ENCODE peak calls at places on chromosomes 11 and 22, in six cellular contexts. R is lower leg skin, Q is GM13977, V is A673, Y is body of pancreas, L is NB4. U is an unnamed sample.

GRCh38 chr11:17803751-17804334 is 69.3 kb downstream of the KCNC1 start:
- DNase-seq in R (no peak), Q (no peak), V (no peak), Y (no peak), L (no peak), U (no peak)

GRCh38 chr22:30307026-30307574 is 17.8 kb upstream of the CASTOR1 start:
- DNase-seq in R (no peak), Q (no peak), V (no peak), Y (no peak), L (no peak), U (no peak)

GRCh38 chr22:19921544-19922081 is 20.0 kb upstream of the COMT start:
- DNase-seq in R (no peak), Q (no peak), V (no peak), Y (no peak), L (no peak), U (no peak)

GRCh38 chr22:45709866-45710265 is 38.2 kb downstream of the ATXN10 start:
- DNase-seq in R (no peak), Q (no peak), V (no peak), Y (no peak), L (no peak), U (no peak)

GRCh38 chr22:49600891-49601431 is 226.7 kb downstream of the BRD1 start:
- DNase-seq in R (no peak), Q (no peak), V (no peak), Y (peak), L (peak), U (no peak)

GRCh38 chr22:48450188-48450825 is 1377.4 kb downstream of the BRD1 start:
- DNase-seq in R (no peak), Q (no peak), V (no peak), Y (no peak), L (peak), U (no peak)

GRCh38 chr22:30196141-30196866 is 50.3 kb downstream of the LIF start:
- DNase-seq in R (peak), Q (peak), V (peak), Y (peak), L (peak), U (no peak)

GRCh38 chr11:125566235-125566634 is 3.0 kb upstream of the EI24 start:
- DNase-seq in R (no peak), Q (no peak), V (no peak), Y (no peak), L (no peak), U (no peak)

GRCh38 chr11:11998091-11998781 is 10.2 kb downstream of the DKK3 start:
- DNase-seq in R (no peak), Q (no peak), V (no peak), Y (no peak), L (peak), U (no peak)

GRCh38 chr11:44566952-44567875 is 1.8 kb downstream of the CD82 start:
- DNase-seq in R (no peak), Q (no peak), V (no peak), Y (no peak), L (peak), U (no peak)

GRCh38 chr22:28582806-28583205 is 96.8 kb downstream of the TTC28 start:
- DNase-seq in R (no peak), Q (no peak), V (peak), Y (no peak), L (no peak), U (no peak)

GRCh38 chr11:57213282-57214086 is 23.6 kb downstream of the APLNR start:
- DNase-seq in R (no peak), Q (no peak), V (peak), Y (no peak), L (peak), U (peak)

GRCh38 chr11:45993438-45994064 is 71.1 kb downstream of the LARGE2 start:
- DNase-seq in R (no peak), Q (no peak), V (no peak), Y (peak), L (no peak), U (no peak)

GRCh38 chr11:13902456-13902855 is 60.1 kb upstream of the SPON1 start:
- DNase-seq in R (no peak), Q (no peak), V (no peak), Y (no peak), L (no peak), U (no peak)

GRCh38 chr11:29343465-29344333 is 673.1 kb downstream of the KCNA4 start:
- DNase-seq in R (no peak), Q (peak), V (peak), Y (peak), L (peak), U (peak)

GRCh38 chr11:17504330-17505107 is 27.9 kb upstream of the ABCC8 start:
- DNase-seq in R (peak), Q (peak), V (peak), Y (peak), L (peak), U (peak)

GRCh38 chr11:121534131-121535093 is 81.6 kb upstream of the SORL1-AS1 start:
- DNase-seq in R (peak), Q (no peak), V (peak), Y (no peak), L (no peak), U (peak)

GRCh38 chr11:36376888-36377758 is 81.0 kb downstream of the PRR5L start:
- DNase-seq in R (peak), Q (peak), V (peak), Y (peak), L (no peak), U (peak)

GRCh38 chr11:107549253-107549953 is 16.1 kb downstream of the ALKBH8 start:
- DNase-seq in R (no peak), Q (peak), V (peak), Y (peak), L (peak), U (no peak)

GRCh38 chr22:24465566-24465965 is 29.6 kb upstream of the UPB1 start:
- DNase-seq in R (no peak), Q (no peak), V (no peak), Y (no peak), L (peak), U (no peak)

GRCh38 chr11:96341237-96342130 is 1.5 kb downstream of the MAML2 start:
- DNase-seq in R (peak), Q (peak), V (no peak), Y (peak), L (peak), U (peak)

GRCh38 chr22:46240506-46240905 is 9.6 kb downstream of the CDPF1 start:
- DNase-seq in R (no peak), Q (no peak), V (no peak), Y (no peak), L (no peak), U (no peak)

GRCh38 chr22:17300926-17301325 is 68.3 kb upstream of the CECR2 start:
- DNase-seq in R (no peak), Q (no peak), V (no peak), Y (no peak), L (no peak), U (no peak)

GRCh38 chr11:8408151-8408930 is 144.7 kb upstream of the LMO1 start:
- DNase-seq in R (no peak), Q (no peak), V (peak), Y (no peak), L (no peak), U (no peak)

GRCh38 chr11:72974487-72975205 is 160.4 kb downstream of the ATG16L2 start:
- DNase-seq in R (no peak), Q (no peak), V (no peak), Y (no peak), L (no peak), U (no peak)
- TF ChIP-seq CTCF in R (no peak), Q (no peak), V (no peak), Y (no peak), L (no peak), U (no peak)

GRCh38 chr22:22043296-22044078 is 60.9 kb upstream of the TOP3B start:
- DNase-seq in R (no peak), Q (peak), V (no peak), Y (no peak), L (no peak), U (no peak)
- TF ChIP-seq CTCF in R (no peak), Q (peak), V (no peak), Y (no peak), L (no peak), U (no peak)

DNA sequence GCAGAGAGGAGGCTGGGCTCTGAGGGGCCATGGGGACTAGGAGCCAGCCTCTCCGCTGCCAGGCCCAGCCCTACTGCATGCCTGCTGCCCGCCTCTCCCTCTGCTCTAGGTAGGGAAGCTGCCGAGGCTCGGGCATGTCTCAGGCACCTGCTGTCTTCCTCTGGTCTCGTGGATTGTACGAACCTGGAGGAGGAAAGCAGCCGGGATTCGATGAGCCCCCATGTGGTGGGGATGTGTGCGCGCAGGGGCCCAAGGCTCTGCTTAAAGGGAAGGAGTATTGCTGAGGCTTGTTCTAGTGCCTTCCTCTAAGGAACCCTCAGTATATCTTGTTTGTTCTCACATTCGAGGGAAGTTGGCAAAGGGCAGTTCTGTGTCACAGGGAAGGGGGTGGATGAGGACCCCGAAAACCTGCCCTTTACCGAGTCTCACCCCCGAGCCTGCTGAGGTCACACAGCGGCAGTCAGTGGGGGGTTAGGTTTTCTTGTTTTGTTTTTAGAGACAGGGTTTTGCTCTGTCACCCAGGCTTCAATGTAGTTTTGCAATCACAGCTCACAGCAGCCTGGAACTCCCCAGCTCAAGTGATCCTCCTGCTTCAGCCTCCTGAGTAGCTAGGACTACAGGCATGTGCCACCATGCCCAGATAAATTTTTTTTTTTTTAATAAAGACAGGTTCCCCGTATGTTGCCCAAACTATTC is 21.3 kb downstream of the DAGLA start:
- DNase-seq in R (no peak), Q (no peak), V (peak), Y (peak), L (peak), U (peak)
- TF ChIP-seq CTCF in R (no peak), Q (peak), V (peak), Y (no peak), L (peak), U (peak)

GRCh38 chr11:129696309-129696989 is 119.2 kb upstream of the TMEM45B start:
- DNase-seq in R (no peak), Q (peak), V (no peak), Y (no peak), L (no peak), U (no peak)
- TF ChIP-seq CTCF in R (no peak), Q (no peak), V (no peak), Y (no peak), L (no peak), U (peak)

DNA sequence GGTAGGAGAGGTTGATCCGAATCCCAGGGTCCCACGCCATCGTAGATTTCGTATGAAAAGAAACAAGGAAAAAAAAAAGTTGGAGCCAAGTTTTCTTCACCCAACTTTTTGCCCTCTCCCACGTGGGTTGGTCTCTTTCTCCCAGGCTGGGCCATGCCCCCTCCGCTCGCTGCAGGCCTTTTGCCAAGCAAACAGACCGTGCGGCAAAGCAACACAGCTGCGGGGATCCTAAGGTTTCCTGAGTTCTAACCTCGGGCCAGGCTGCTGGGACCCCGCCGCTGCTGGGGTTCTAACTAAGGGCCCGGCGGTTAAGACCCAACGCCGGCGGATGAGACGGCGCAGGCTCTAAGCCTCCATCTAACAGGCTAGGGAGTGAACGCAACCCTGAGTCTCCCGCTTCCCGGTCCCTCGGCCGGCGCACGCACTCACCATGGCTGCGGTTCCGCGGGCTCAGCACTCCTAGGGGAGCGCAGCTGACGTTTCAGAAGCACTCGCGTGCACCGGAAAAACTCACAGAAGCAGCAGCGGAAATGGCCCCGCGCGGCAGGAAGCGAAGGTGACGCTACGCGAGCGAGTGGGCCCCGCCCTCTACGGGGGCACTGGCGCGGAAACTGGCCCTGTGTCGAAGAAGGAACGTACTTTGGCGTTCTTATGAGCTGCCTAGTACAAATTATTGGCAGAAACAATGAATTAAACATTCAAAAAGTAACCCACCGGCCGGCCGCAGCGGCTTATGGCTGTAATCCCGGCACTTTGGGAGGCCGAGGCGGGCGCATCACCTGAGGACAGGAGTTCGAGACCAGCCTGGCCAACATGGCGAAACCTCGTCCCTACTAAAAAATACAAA is at the start of gene SNU13:
- DNase-seq in R (peak), Q (peak), V (peak), Y (peak), L (peak), U (peak)
- TF ChIP-seq CTCF in R (no peak), Q (no peak), V (no peak), Y (no peak), L (no peak), U (no peak)

U was measured in glutamatergic neuron.